ENCODE peak calls at places on chromosome 18, in four cellular contexts. G, U, M and E are unnamed samples.

GRCh38 chr18:74624491-74624890 is 26.8 kb downstream of the ZNF407 start:
- DNase-seq in G (no peak), U (no peak), M (no peak), E (no peak)

GRCh38 chr18:6566338-6566911 is 151.7 kb upstream of the L3MBTL4 start:
- DNase-seq in G (no peak), U (no peak), M (no peak), E (no peak)

GRCh38 chr18:57095884-57096283 is 51.0 kb upstream of the BOD1L2 start:
- DNase-seq in G (no peak), U (no peak), M (no peak), E (no peak)

GRCh38 chr18:8942021-8942908 is 160.2 kb upstream of the NDUFV2 start:
- DNase-seq in G (no peak), U (no peak), M (no peak), E (no peak)

GRCh38 chr18:44733069-44733753 is 52.5 kb downstream of the SETBP1 start:
- DNase-seq in G (peak), U (no peak), M (no peak), E (no peak)

GRCh38 chr18:44320619-44321460 is 359.8 kb upstream of the SETBP1 start:
- DNase-seq in G (no peak), U (no peak), M (no peak), E (no peak)

GRCh38 chr18:21538230-21538629 is 62.3 kb downstream of the ESCO1 start:
- DNase-seq in G (no peak), U (no peak), M (no peak), E (no peak)

GRCh38 chr18:10046178-10046807 is 132.5 kb downstream of the VAPA start:
- DNase-seq in G (no peak), U (no peak), M (no peak), E (no peak)

GRCh38 chr18:37266290-37266689 is 299.3 kb downstream of the CELF4 start:
- DNase-seq in G (no peak), U (no peak), M (no peak), E (no peak)

GRCh38 chr18:24168496-24168895 is 29.6 kb downstream of the CABYR start:
- DNase-seq in G (no peak), U (no peak), M (no peak), E (no peak)

GRCh38 chr18:9987931-9988330 is 74.1 kb downstream of the VAPA start:
- DNase-seq in G (no peak), U (no peak), M (peak), E (no peak)

GRCh38 chr18:41593276-41593675 is 361.8 kb upstream of the PIK3C3 start:
- DNase-seq in G (no peak), U (no peak), M (no peak), E (no peak)

GRCh38 chr18:74351354-74351753 is 35.7 kb downstream of the C18orf63 start:
- DNase-seq in G (no peak), U (no peak), M (no peak), E (no peak)